ENCODE peak calls at places on chromosomes 12 and 14, in five cellular contexts. B, R, C, U and Z are unnamed samples.

GRCh38 chr12:25775968-25776367 is 182.5 kb upstream of the RASSF8 start:
- DNase-seq in C (no peak), R (peak; percentile 14), B (no peak), U (no peak), Z (no peak)

GRCh38 chr12:8956073-8956472 is 6.6 kb upstream of the M6PR start:
- DNase-seq in C (no peak), R (no peak), U (no peak), B (no peak), Z (no peak)

GRCh38 chr14:23729720-23730387 is 93.7 kb downstream of the DHRS2 start:
- DNase-seq in C (no peak), B (no peak), U (peak; percentile 14), R (no peak), Z (no peak)

GRCh38 chr12:16238661-16239060 is 38.8 kb downstream of the SLC15A5 start:
- DNase-seq in U (no peak), R (no peak), C (no peak), B (no peak), Z (no peak)

GRCh38 chr14:31476131-31476917 is 11.5 kb downstream of the GPR33 start:
- DNase-seq in C (no peak), U (no peak), R (no peak), B (no peak), Z (no peak)

GRCh38 chr14:55398679-55399078 is 13.0 kb downstream of the ATG14 start:
- DNase-seq in B (no peak), U (peak; percentile 56), R (peak; percentile 45), C (no peak), Z (no peak)

GRCh38 chr12:49716546-49716945 is 9.3 kb upstream of the FMNL3 start:
- DNase-seq in R (no peak), U (no peak), C (no peak), B (no peak), Z (no peak)

GRCh38 chr14:56555921-56556570 is 23.6 kb upstream of the TMEM260 start:
- DNase-seq in R (peak; percentile 54), C (no peak), U (peak; percentile 58), B (no peak), Z (no peak)

GRCh38 chr12:24679135-24679534 is 269.8 kb downstream of the BCAT1 start:
- DNase-seq in R (peak; percentile 28), C (no peak), B (no peak), U (no peak), Z (no peak)

GRCh38 chr14:78697341-78697740 is 527.2 kb downstream of the NRXN3 start:
- DNase-seq in U (peak; percentile 36), B (no peak), R (peak; percentile 20), C (no peak), Z (no peak)

GRCh38 chr12:72315858-72316257 is 43.7 kb downstream of the TRHDE start:
- DNase-seq in U (no peak), B (no peak), C (no peak), R (no peak), Z (no peak)

GRCh38 chr12:1572731-1573130 is 21.6 kb downstream of the FBXL14 start:
- DNase-seq in U (no peak), R (no peak), C (no peak), B (no peak), Z (no peak)

GRCh38 chr12:111825509-111825908 is 16.5 kb upstream of the MAPKAPK5 start:
- DNase-seq in B (no peak), U (no peak), C (no peak), R (no peak), Z (no peak)

GRCh38 chr12:43338848-43339526 is 213.0 kb downstream of the ADAMTS20 start:
- DNase-seq in C (no peak), R (peak; percentile 62), U (peak; percentile 24), B (no peak), Z (no peak)

GRCh38 chr12:111444706-111445310 is 39.1 kb downstream of the SH2B3 start:
- DNase-seq in C (peak; percentile 69), B (peak; percentile 80), U (no peak), R (peak; percentile 64), Z (peak; percentile 76)

GRCh38 chr12:5050542-5050941 is 6.9 kb downstream of the KCNA5 start:
- DNase-seq in C (no peak), U (no peak), R (no peak), B (no peak), Z (no peak)

GRCh38 chr14:68884031-68885030 is 91.5 kb upstream of the ZFP36L1 start:
- DNase-seq in U (peak; percentile 87), R (no peak), C (peak; percentile 63), B (peak; percentile 30), Z (peak; percentile 89)

GRCh38 chr12:1103051-1103450 is 112.0 kb downstream of the ERC1 start:
- DNase-seq in R (no peak), U (no peak), B (no peak), C (no peak), Z (no peak)

GRCh38 chr12:49763006-49763591 is 21.7 kb downstream of the TMBIM6 start:
- DNase-seq in R (peak; percentile 74), C (peak; percentile 75), U (peak; percentile 67), B (peak; percentile 75), Z (peak; percentile 85)

GRCh38 chr12:51915003-51915625 is 7.8 kb downstream of the ACVRL1 start:
- DNase-seq in U (no peak), B (no peak), C (no peak), R (no peak), Z (no peak)

GRCh38 chr14:88999137-88999536 is 174.7 kb downstream of the TTC8 start:
- DNase-seq in U (no peak), R (no peak), B (no peak), C (no peak), Z (no peak)

GRCh38 chr14:100708349-100709217 is 18.1 kb upstream of the DLK1 start:
- DNase-seq in C (peak; percentile 70), B (peak; percentile 56), U (no peak), R (peak; percentile 84), Z (peak; percentile 75)

GRCh38 chr12:93813972-93814821 is 137.0 kb downstream of the CRADD start:
- DNase-seq in C (peak; percentile 84), U (no peak), B (peak; percentile 59), R (peak; percentile 74), Z (peak; percentile 90)

GRCh38 chr12:46266382-46266791 is 2.5 kb downstream of the SLC38A1 start:
- DNase-seq in C (no peak), R (peak; percentile 57), U (peak; percentile 46), B (peak; percentile 63), Z (no peak)

GRCh38 chr12:79634957-79635471 is 55.8 kb downstream of the PAWR start:
- DNase-seq in R (no peak), B (no peak), C (no peak), U (no peak), Z (no peak)

GRCh38 chr14:23148596-23149249 is 29.7 kb upstream of the CEBPE start:
- DNase-seq in R (no peak), C (no peak), U (no peak), B (no peak), Z (no peak)

GRCh38 chr14:58107947-58108552 is 44.0 kb downstream of the ARMH4 start:
- DNase-seq in C (no peak), B (peak; percentile 24), R (peak; percentile 72), U (peak; percentile 76), Z (no peak)

GRCh38 chr12:62434504-62435336 is 31.9 kb upstream of the MON2 start:
- DNase-seq in R (no peak), C (no peak), U (no peak), B (peak; percentile 21), Z (no peak)

GRCh38 chr12:78343657-78344056 is 513.0 kb downstream of the NAV3 start:
- DNase-seq in R (no peak), U (no peak), B (no peak), C (no peak), Z (no peak)

GRCh38 chr12:47894068-47894467 is 10.7 kb downstream of the VDR start:
- DNase-seq in B (no peak), C (no peak), R (no peak), U (no peak), Z (no peak)

GRCh38 chr14:77844802-77845201 is 44.9 kb downstream of the ADCK1 start:
- DNase-seq in R (no peak), C (no peak), U (no peak), B (no peak), Z (no peak)

GRCh38 chr14:67734675-67735074 is 33.0 kb downstream of the RDH12 start:
- DNase-seq in R (no peak), U (no peak), C (no peak), B (no peak), Z (no peak)

GRCh38 chr12:56877195-56878009 is 56.8 kb downstream of the SDR9C7 start:
- DNase-seq in C (no peak), U (no peak), B (no peak), R (no peak), Z (no peak)

GRCh38 chr12:46219892-46220655 is 48.8 kb downstream of the SLC38A1 start:
- DNase-seq in C (no peak), R (no peak), B (peak; percentile 18), U (peak; percentile 32), Z (no peak)

GRCh38 chr12:54689984-54690383 is 41.8 kb upstream of the DCD start:
- DNase-seq in B (no peak), R (peak; percentile 24), C (no peak), U (peak; percentile 22), Z (no peak)

GRCh38 chr14:101761881-101762529 is 496 bp downstream of the PPP2R5C start:
- DNase-seq in R (peak; percentile 65), C (peak; percentile 39), B (peak; percentile 59), U (no peak), Z (no peak)

GRCh38 chr12:75011120-75011519 is 198.5 kb downstream of the KCNC2 start:
- DNase-seq in R (no peak), U (no peak), C (no peak), B (no peak), Z (no peak)

GRCh38 chr12:39123580-39123979 is 218.2 kb upstream of the CPNE8 start:
- DNase-seq in B (no peak), R (no peak), C (no peak), U (no peak), Z (no peak)

GRCh38 chr14:59570122-59570521 is 6.5 kb downstream of the CCDC175 start:
- DNase-seq in C (no peak), B (no peak), U (peak; percentile 7), R (peak; percentile 19), Z (no peak)
- TF ChIP-seq CTCF in C (no peak), B (peak; percentile 36), U (peak; percentile 11), R (peak; percentile 30), Z (no peak)

GRCh38 chr12:96192926-96193573 is 1.1 kb upstream of the ELK3 start:
- DNase-seq in C (no peak), B (no peak), R (no peak), U (no peak), Z (no peak)
- H3K4me3 ChIP-seq in C (peak overlapping the region; percentile 88), B (no peak overlapping the region), R (no peak overlapping the region), U (no peak overlapping the region), Z (peak overlapping the region; percentile 74)

GRCh38 chr12:108310489-108310888 is 28.6 kb downstream of the CMKLR1 start:
- DNase-seq in R (peak; percentile 38), B (no peak), C (no peak), U (no peak), Z (peak; percentile 26)

GRCh38 chr12:108309674-108310312 is 29.3 kb downstream of the CMKLR1 start:
- DNase-seq in U (no peak), B (no peak), C (no peak), R (no peak), Z (no peak)

GRCh38 chr12:108307006-108307405 is 32.1 kb downstream of the CMKLR1 start:
- DNase-seq in R (no peak), C (no peak), U (no peak), B (no peak), Z (no peak)

GRCh38 chr12:108306506-108306905 is 32.6 kb downstream of the CMKLR1 start:
- DNase-seq in R (no peak), B (no peak), C (no peak), U (no peak), Z (no peak)

GRCh38 chr12:108308432-108308831 is 30.7 kb downstream of the CMKLR1 start:
- DNase-seq in B (no peak), C (no peak), R (no peak), U (no peak), Z (no peak)
- H3K4me1 ChIP-seq in B (peaks cover 16% of the 10 kb centered on the region), C (peaks cover 90% of the 10 kb centered on the region), R (peaks cover 34% of the 10 kb centered on the region), U (no peaks in the 10 kb centered on the region), Z (peaks cover 2% of the 10 kb centered on the region)

GRCh38 chr12:122133192-122133950 is 40.6 kb downstream of the IL31 start:
- DNase-seq in R (no peak), B (no peak), C (no peak), U (no peak), Z (no peak)
- TF ChIP-seq CTCF in R (no peak), B (no peak), C (no peak), U (no peak), Z (no peak)